ENCODE peak calls at places on chromosomes 6 and 20, in eight cellular contexts. F, D, X, M, R, L, U and C are unnamed samples.

GRCh38 chr20:13492001-13492480 is 146.7 kb downstream of the TASP1 start:
- DNase-seq in M (peak), U (peak), D (no peak), R (peak), X (no peak), L (no peak), F (peak), C (peak)

GRCh38 chr20:1874534-1875168 is 20.6 kb upstream of the SIRPA start:
- DNase-seq in D (no peak), R (peak), L (no peak), M (no peak), U (peak), F (no peak), X (no peak), C (no peak)

GRCh38 chr20:8331740-8332412 is 199.8 kb downstream of the PLCB1 start:
- DNase-seq in F (peak), U (peak), L (peak), D (no peak), R (no peak), M (no peak), X (no peak), C (peak)

GRCh38 chr20:421685-422250 is 13.7 kb downstream of the RBCK1 start:
- DNase-seq in M (no peak), U (no peak), R (no peak), D (no peak), X (no peak), L (no peak), F (no peak), C (no peak)

GRCh38 chr6:162363757-162364156 is 363.8 kb downstream of the PRKN start:
- DNase-seq in M (peak), D (no peak), F (no peak), R (peak), U (no peak), X (no peak), L (no peak), C (no peak)

GRCh38 chr6:138765896-138766487 is 7.6 kb upstream of the CCDC28A start:
- DNase-seq in U (no peak), X (peak), R (peak), L (no peak), F (no peak), M (peak), D (no peak), C (peak)

GRCh38 chr20:64121586-64121985 is 14.2 kb upstream of the NPBWR2 start:
- DNase-seq in X (no peak), L (no peak), R (no peak), M (no peak), U (no peak), F (no peak), D (no peak), C (no peak)

GRCh38 chr20:10611357-10611756 is 62.4 kb downstream of the JAG1 start:
- DNase-seq in F (peak), R (peak), X (no peak), U (no peak), L (peak), M (peak), D (no peak), C (no peak)

GRCh38 chr20:62219101-62219991 is 732 bp downstream of the HRH3 start:
- DNase-seq in D (no peak), R (no peak), L (no peak), X (no peak), M (peak), U (no peak), F (no peak), C (no peak)

GRCh38 chr20:51300104-51300503 is 242.4 kb downstream of the NFATC2 start:
- DNase-seq in L (no peak), X (no peak), U (no peak), M (no peak), R (no peak), F (no peak), D (no peak), C (no peak)

GRCh38 chr6:125781307-125781868 is 9.4 kb upstream of the NCOA7 start:
- DNase-seq in X (no peak), M (no peak), R (no peak), U (peak), F (no peak), D (peak), L (no peak), C (no peak)

GRCh38 chr6:159217595-159218275 is 48.5 kb downstream of the FNDC1 start:
- DNase-seq in L (peak), F (no peak), U (peak), X (no peak), R (peak), M (peak), D (no peak), C (peak)

GRCh38 chr6:112600168-112600567 is 253.0 kb downstream of the RFPL4B start:
- DNase-seq in F (no peak), R (no peak), D (no peak), U (no peak), M (no peak), X (no peak), L (no peak), C (no peak)

GRCh38 chr6:80640176-80640575 is 533.7 kb downstream of the BCKDHB start:
- DNase-seq in X (no peak), D (no peak), F (no peak), M (no peak), L (no peak), R (no peak), U (no peak), C (no peak)

GRCh38 chr6:107813555-107814194 is 10.4 kb downstream of the SCML4 start:
- DNase-seq in M (no peak), R (no peak), L (no peak), D (peak), X (no peak), F (no peak), U (no peak), C (no peak)

GRCh38 chr20:53578492-53579222 is 15.0 kb downstream of the ZNF217 start:
- DNase-seq in M (peak), R (peak), U (peak), D (peak), X (no peak), L (peak), F (no peak), C (peak)

GRCh38 chr6:36499918-36500317 is 47.4 kb downstream of the STK38 start:
- DNase-seq in D (no peak), X (no peak), U (peak), F (no peak), M (no peak), R (no peak), L (no peak), C (no peak)

GRCh38 chr6:81265106-81265505 is 487.4 kb downstream of the TENT5A start:
- DNase-seq in D (no peak), L (no peak), X (no peak), U (peak), M (no peak), F (peak), R (peak), C (peak)

GRCh38 chr6:3328145-3328544 is 69.4 kb downstream of the PSMG4 start:
- DNase-seq in X (no peak), R (no peak), F (no peak), M (no peak), D (no peak), U (peak), L (no peak), C (no peak)

GRCh38 chr6:43247115-43247999 is 4.1 kb downstream of the TTBK1 start:
- DNase-seq in F (peak), R (peak), X (no peak), M (peak), L (peak), U (no peak), D (peak), C (no peak)

GRCh38 chr20:58890454-58891075 is 38.0 kb downstream of the GNAS start:
- DNase-seq in R (no peak), U (peak), D (peak), X (no peak), F (peak), L (peak), M (peak), C (no peak)

GRCh38 chr6:141484726-141485125 is 648.0 kb upstream of the GJE1 start:
- DNase-seq in X (no peak), R (no peak), F (no peak), L (no peak), M (no peak), U (no peak), D (no peak), C (no peak)

GRCh38 chr6:50264995-50265571 is 215.4 kb upstream of the DEFB112 start:
- DNase-seq in F (no peak), X (no peak), U (no peak), D (no peak), L (no peak), R (peak), M (peak), C (no peak)

GRCh38 chr6:8047466-8048292 is 16.5 kb downstream of the BLOC1S5 start:
- DNase-seq in F (no peak), U (peak), L (no peak), X (peak), R (no peak), D (no peak), M (peak), C (no peak)

GRCh38 chr6:152636675-152637421 is at the start of gene SYNE1:
- DNase-seq in U (peak), X (no peak), F (peak), R (peak), L (peak), D (peak), M (peak), C (no peak)

GRCh38 chr6:15260099-15260821 is 14.4 kb downstream of the JARID2 start:
- DNase-seq in R (no peak), U (peak), F (no peak), X (no peak), M (no peak), D (no peak), L (no peak), C (no peak)

GRCh38 chr20:10733122-10733521 is 59.3 kb upstream of the JAG1 start:
- DNase-seq in L (no peak), M (no peak), F (no peak), D (no peak), R (no peak), X (no peak), U (no peak), C (no peak)

GRCh38 chr6:35302604-35303218 is 5.1 kb downstream of the DEF6 start:
- DNase-seq in D (peak), U (no peak), R (peak), M (no peak), L (no peak), X (no peak), F (peak), C (no peak)

GRCh38 chr20:24132246-24132645 is 143.7 kb upstream of the GGTLC1 start:
- DNase-seq in M (no peak), X (no peak), D (no peak), R (no peak), L (no peak), U (no peak), F (no peak), C (no peak)

GRCh38 chr20:57323034-57323433 is 6.6 kb upstream of the SPO11 start:
- DNase-seq in R (peak), F (peak), X (no peak), M (peak), U (peak), L (no peak), D (peak), C (no peak)

GRCh38 chr20:58294497-58295455 is 14.7 kb upstream of the RAB22A start:
- DNase-seq in F (no peak), M (peak), D (no peak), X (no peak), L (no peak), R (no peak), U (no peak), C (no peak)

GRCh38 chr20:33113387-33113908 is 34.0 kb downstream of the BPIFB4 start:
- DNase-seq in F (no peak), R (no peak), M (no peak), D (no peak), U (no peak), X (no peak), L (peak), C (no peak)

GRCh38 chr6:82083646-82084045 is 163.9 kb downstream of the IBTK start:
- DNase-seq in M (no peak), L (no peak), R (no peak), U (peak), X (no peak), F (no peak), D (no peak), C (no peak)

GRCh38 chr20:52824494-52825216 is 147.5 kb upstream of the TSHZ2 start:
- DNase-seq in D (no peak), L (no peak), M (no peak), X (no peak), F (no peak), R (no peak), U (no peak), C (no peak)

GRCh38 chr20:59135093-59135492 is 28.5 kb upstream of the ZNF831 start:
- DNase-seq in R (no peak), L (no peak), X (no peak), U (no peak), M (no peak), D (no peak), F (no peak), C (no peak)

GRCh38 chr6:41306187-41306854 is 19.8 kb upstream of the TREM1 start:
- DNase-seq in R (peak), D (no peak), M (peak), F (no peak), U (peak), L (peak), X (peak), C (no peak)

GRCh38 chr20:884983-885952 is 30.9 kb downstream of the ANGPT4 start:
- DNase-seq in F (no peak), D (no peak), R (peak), L (no peak), X (no peak), M (peak), U (peak), C (no peak)

GRCh38 chr6:144338474-144338873 is 53.3 kb downstream of the UTRN start:
- DNase-seq in U (no peak), R (no peak), D (no peak), X (no peak), F (no peak), L (no peak), M (no peak), C (no peak)
- TF ChIP-seq CTCF in U (no peak), R (no peak), D (no peak), X (peak), F (no peak), L (no peak), M (no peak), C (no peak)

GRCh38 chr20:37520417-37520751 is 666 bp upstream of the NNAT start:
- DNase-seq in M (no peak), D (peak), L (no peak), R (no peak), U (no peak), X (no peak), F (no peak), C (no peak)
- H3K4me3 ChIP-seq in M (no peak), D (no peak), L (no peak), R (no peak), U (no peak), X (no peak), F (peak), C (no peak)

DNA sequence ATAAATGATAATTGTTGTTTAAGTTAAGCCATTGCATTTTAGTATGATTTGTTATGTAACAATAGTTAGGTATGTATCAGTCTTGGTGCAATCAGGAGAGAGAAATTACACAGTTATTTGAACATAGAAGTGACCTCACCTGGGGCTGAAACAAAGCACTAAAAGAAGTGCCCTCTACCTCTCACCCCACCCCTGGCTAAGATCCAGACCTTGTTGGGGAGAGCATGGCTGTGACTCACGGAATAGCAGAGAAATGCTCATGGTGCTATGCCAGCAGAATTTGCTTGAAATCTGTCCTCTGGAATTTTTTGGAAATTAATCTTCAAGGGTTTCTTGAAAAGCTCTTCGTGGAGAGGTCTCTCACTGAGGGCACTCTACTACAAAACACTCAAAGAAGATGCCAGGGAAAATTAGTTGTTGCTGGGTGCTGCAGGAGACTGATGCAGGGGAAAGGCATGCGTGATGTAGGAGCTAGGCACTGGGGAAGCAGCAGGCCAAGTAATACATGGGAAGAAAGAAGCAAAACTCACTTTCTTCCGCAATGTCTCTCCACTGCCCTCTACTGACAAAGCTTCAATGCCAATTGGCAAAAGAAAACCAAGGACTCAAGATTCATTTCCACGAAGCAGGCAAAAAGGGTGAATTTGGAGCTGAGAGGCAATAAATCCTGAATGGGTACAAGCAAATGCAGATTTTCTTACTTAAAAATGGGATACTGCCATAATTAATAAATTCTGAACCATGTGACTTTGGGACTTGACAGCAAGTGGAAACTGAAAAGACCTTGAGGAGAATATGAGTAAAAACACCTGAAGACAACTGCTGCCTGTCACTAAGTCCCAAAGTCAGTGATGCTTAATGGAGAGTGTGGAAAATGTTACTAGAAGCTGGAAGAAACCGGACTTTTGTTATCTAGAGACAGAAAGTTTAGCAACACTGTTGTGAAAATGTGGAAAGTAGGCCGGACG is 136.3 kb upstream of the ZNF184 start:
- DNase-seq in F (no peak), X (peak), L (peak), M (peak), D (no peak), U (peak), R (peak), C (no peak)
- TF ChIP-seq CTCF in F (peak), X (peak), L (peak), M (peak), D (peak), U (peak), R (peak), C (peak)

GRCh38 chr6:168789699-168790098 is 348.7 kb downstream of the SMOC2 start:
- DNase-seq in F (no peak), U (no peak), X (no peak), L (no peak), R (no peak), D (no peak), M (no peak), C (no peak)

GRCh38 chr6:168793649-168794048 is 352.7 kb downstream of the SMOC2 start:
- DNase-seq in L (no peak), X (no peak), R (no peak), M (no peak), U (no peak), D (no peak), F (no peak), C (no peak)

GRCh38 chr6:168794515-168794914 is 353.5 kb downstream of the SMOC2 start:
- DNase-seq in X (no peak), M (no peak), F (no peak), U (no peak), R (no peak), L (no peak), D (no peak), C (no peak)

GRCh38 chr6:168796106-168796505 is 355.1 kb downstream of the SMOC2 start:
- DNase-seq in D (no peak), M (no peak), R (no peak), X (no peak), F (no peak), L (no peak), U (no peak), C (no peak)

DNA sequence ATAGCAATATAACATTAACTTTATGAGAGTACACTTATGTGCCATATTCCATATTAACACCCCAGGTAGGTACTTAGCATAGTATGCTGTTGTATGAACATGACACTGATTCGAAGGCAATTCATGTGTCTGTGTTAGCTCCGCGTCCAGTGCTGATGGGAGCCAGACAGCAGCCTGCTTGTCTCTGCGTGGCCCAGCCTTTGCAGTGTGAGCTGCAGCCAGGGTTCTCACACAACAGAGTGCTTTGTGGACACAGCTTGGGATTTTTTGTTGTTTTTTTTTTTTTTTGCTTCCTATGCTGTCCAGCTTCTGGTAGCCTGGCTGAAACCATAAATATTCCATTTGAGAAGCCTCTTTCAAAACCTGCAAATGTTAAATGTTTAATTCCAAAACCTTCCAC is 350.9 kb downstream of the SMOC2 start:
- DNase-seq in L (no peak), U (no peak), F (no peak), X (no peak), M (no peak), D (no peak), R (no peak), C (no peak)
- H3K4me3 ChIP-seq in L (no peak), U (no peak), F (no peak), X (no peak), M (no peak), D (no peak), R (no peak), C (no peak)

DNA sequence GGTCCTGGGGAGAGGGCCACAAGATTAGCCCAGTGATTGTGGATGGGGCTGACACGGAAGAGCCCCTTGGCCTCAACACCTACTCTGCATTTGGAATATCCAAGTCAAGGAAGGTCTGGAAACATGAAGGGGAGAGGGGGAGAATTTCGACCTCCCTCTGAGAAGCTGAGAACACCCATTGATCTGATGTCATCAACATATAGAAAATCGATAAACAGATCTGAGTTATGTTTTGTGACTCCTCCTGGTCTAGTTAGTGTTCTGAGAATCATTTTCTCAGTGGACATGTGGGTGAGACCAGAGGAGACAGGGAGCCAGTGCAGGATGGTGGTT is 108.0 kb downstream of the SLC22A3 start:
- DNase-seq in M (no peak), F (no peak), X (no peak), R (no peak), U (no peak), L (no peak), D (no peak), C (no peak)
- TF ChIP-seq CTCF in M (no peak), F (no peak), X (no peak), R (no peak), U (no peak), L (no peak), D (peak), C (no peak)

GRCh38 chr6:118306640-118307238 is 241.4 kb upstream of the PLN start:
- DNase-seq in R (no peak), X (no peak), U (no peak), M (no peak), F (no peak), L (no peak), D (no peak), C (no peak)
- H3K4me3 ChIP-seq in R (no peak), X (no peak), U (no peak), M (no peak), F (no peak), L (no peak), D (no peak), C (no peak)

GRCh38 chr6:13769655-13770053 is 44.7 kb downstream of the MCUR1 start:
- DNase-seq in R (no peak), M (no peak), F (no peak), U (no peak), D (no peak), L (no peak), X (no peak), C (no peak)
- TF ChIP-seq CTCF in R (peak), M (peak), F (no peak), U (no peak), D (no peak), L (no peak), X (no peak), C (peak)

DNA sequence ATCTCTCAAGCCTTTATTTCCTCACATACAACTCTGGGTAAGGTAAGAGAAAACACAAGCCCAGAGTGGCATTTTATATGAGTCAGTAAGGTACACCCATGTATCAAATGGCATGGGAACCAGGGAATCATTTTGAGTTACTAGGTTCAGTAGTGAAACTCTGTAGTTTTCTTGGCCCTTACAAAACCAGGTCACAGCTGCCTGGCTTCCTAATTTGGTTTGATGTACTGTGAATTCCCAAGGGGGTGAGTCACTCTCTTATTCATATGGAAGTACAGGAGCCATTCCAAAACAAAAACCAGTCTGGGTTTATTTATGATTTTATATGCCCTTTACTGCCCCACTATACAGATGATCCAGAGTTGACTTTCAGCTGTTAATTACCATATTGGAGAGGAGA is 70.7 kb downstream of the PDE7B start:
- DNase-seq in U (peak), M (no peak), L (no peak), R (peak), F (no peak), D (no peak), X (peak), C (peak)
- H3K4me3 ChIP-seq in U (no peak), M (no peak), L (no peak), R (no peak), F (peak), D (no peak), X (no peak), C (no peak)